ENCODE peak calls at places on chromosomes 13 and 19, in six cellular contexts. One of them, this sample, is unnamed.

GRCh38 chr19:47406711-47407416 is 12.5 kb downstream of the MEIS3 start:
- DNase-seq in IMR-90: no peak
- DNase-seq in H1: peak
- DNase-seq in mesendoderm: peak
- DNase-seq in neuronal stem cell: peak
- DNase-seq in mesenchymal stem cell: no peak
- DNase-seq in this sample: peak

GRCh38 chr19:42279148-42279901 is 10.3 kb downstream of the CIC start:
- DNase-seq in IMR-90: no peak
- DNase-seq in H1: no peak
- DNase-seq in mesendoderm: no peak
- DNase-seq in neuronal stem cell: no peak
- DNase-seq in mesenchymal stem cell: no peak
- DNase-seq in this sample: peak

GRCh38 chr13:75759531-75759930 is 123.4 kb downstream of the LMO7 start:
- DNase-seq in IMR-90: no peak
- DNase-seq in H1: no peak
- DNase-seq in mesendoderm: no peak
- DNase-seq in neuronal stem cell: no peak
- DNase-seq in mesenchymal stem cell: no peak
- DNase-seq in this sample: no peak

GRCh38 chr19:6226444-6227155 is 53.2 kb downstream of the MLLT1 start:
- DNase-seq in IMR-90: no peak
- DNase-seq in H1: no peak
- DNase-seq in mesendoderm: no peak
- DNase-seq in neuronal stem cell: no peak
- DNase-seq in mesenchymal stem cell: no peak
- DNase-seq in this sample: no peak

GRCh38 chr13:104422668-104423067 is 1356.5 kb upstream of the SLC10A2 start:
- DNase-seq in IMR-90: no peak
- DNase-seq in H1: no peak
- DNase-seq in mesendoderm: no peak
- DNase-seq in neuronal stem cell: no peak
- DNase-seq in mesenchymal stem cell: no peak
- DNase-seq in this sample: no peak

GRCh38 chr19:30733826-30734550 is 361.8 kb downstream of the ZNF536 start:
- DNase-seq in IMR-90: no peak
- DNase-seq in H1: no peak
- DNase-seq in mesendoderm: peak
- DNase-seq in neuronal stem cell: peak
- DNase-seq in mesenchymal stem cell: no peak
- DNase-seq in this sample: no peak

GRCh38 chr13:68056816-68057710 is 826.9 kb upstream of the PCDH9 start:
- DNase-seq in IMR-90: peak
- DNase-seq in H1: no peak
- DNase-seq in mesendoderm: peak
- DNase-seq in neuronal stem cell: no peak
- DNase-seq in mesenchymal stem cell: peak
- DNase-seq in this sample: no peak

GRCh38 chr19:10286803-10287737 is at the start of gene ICAM4:
- DNase-seq in IMR-90: peak
- DNase-seq in H1: peak
- DNase-seq in mesendoderm: peak
- DNase-seq in neuronal stem cell: no peak
- DNase-seq in mesenchymal stem cell: peak
- DNase-seq in this sample: peak

GRCh38 chr13:26257049-26257448 is 3.1 kb downstream of the CDK8 start:
- DNase-seq in IMR-90: no peak
- DNase-seq in H1: no peak
- DNase-seq in mesendoderm: no peak
- DNase-seq in neuronal stem cell: no peak
- DNase-seq in mesenchymal stem cell: no peak
- DNase-seq in this sample: no peak

GRCh38 chr13:110106726-110107125 is 200.2 kb downstream of the COL4A1 start:
- DNase-seq in IMR-90: no peak
- DNase-seq in H1: no peak
- DNase-seq in mesendoderm: no peak
- DNase-seq in neuronal stem cell: no peak
- DNase-seq in mesenchymal stem cell: no peak
- DNase-seq in this sample: peak

GRCh38 chr13:93963266-93964131 is 516.0 kb downstream of the DCT start:
- DNase-seq in IMR-90: peak
- DNase-seq in H1: no peak
- DNase-seq in mesendoderm: peak
- DNase-seq in neuronal stem cell: no peak
- DNase-seq in mesenchymal stem cell: peak
- DNase-seq in this sample: no peak

DNA sequence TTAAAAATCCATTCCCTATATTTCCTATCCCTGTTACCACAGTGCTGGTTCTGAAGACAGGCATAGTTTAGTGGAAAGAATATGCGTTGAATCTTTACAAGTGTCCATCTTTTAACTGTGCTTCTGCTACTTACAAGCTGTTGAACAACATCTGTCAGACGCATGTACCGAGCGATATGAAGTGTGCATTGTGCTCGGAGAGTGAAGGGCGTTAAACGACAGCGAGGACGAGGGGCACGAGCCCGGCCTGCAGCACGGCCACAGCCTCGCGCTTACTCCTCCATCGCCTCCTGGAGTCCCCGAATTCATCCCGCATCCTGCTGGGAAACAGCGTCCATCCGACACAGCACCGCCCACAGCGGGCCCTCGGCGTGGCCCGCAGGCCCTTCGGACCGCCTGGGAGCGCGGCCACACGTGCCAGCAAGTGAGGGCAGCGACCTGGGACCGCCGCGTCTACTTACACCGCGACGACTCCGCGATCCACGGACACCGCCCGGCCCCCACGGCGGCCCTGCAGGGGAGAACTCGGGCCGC is 512 bp downstream of the PCID2 start:
- DNase-seq in IMR-90: peak
- DNase-seq in H1: peak
- DNase-seq in mesendoderm: peak
- DNase-seq in neuronal stem cell: peak
- DNase-seq in mesenchymal stem cell: peak
- DNase-seq in this sample: peak
- H2BK15ac ChIP-seq in IMR-90: no peak
- H2BK15ac ChIP-seq in H1: peak
- H2BK15ac ChIP-seq in mesendoderm: no peak
- H2BK15ac ChIP-seq in neuronal stem cell: no peak
- H2BK15ac ChIP-seq in mesenchymal stem cell: peak
- H2BK15ac ChIP-seq in this sample: no peak

GRCh38 chr13:101449971-101450748 is 2.3 kb upstream of the ITGBL1 start:
- DNase-seq in IMR-90: peak
- DNase-seq in H1: no peak
- DNase-seq in mesendoderm: no peak
- DNase-seq in neuronal stem cell: no peak
- DNase-seq in mesenchymal stem cell: peak
- DNase-seq in this sample: no peak
- H3K9ac ChIP-seq in IMR-90: peak
- H3K9ac ChIP-seq in H1: no peak
- H3K9ac ChIP-seq in mesendoderm: no peak
- H3K9ac ChIP-seq in neuronal stem cell: no peak
- H3K9ac ChIP-seq in mesenchymal stem cell: peak
- H3K9ac ChIP-seq in this sample: no peak

GRCh38 chr13:44354322-44354721 is 19.3 kb upstream of the SERP2 start:
- DNase-seq in IMR-90: no peak
- DNase-seq in H1: no peak
- DNase-seq in mesendoderm: no peak
- DNase-seq in neuronal stem cell: no peak
- DNase-seq in mesenchymal stem cell: no peak
- DNase-seq in this sample: no peak
- H2BK15ac ChIP-seq in IMR-90: no peak
- H2BK15ac ChIP-seq in H1: no peak
- H2BK15ac ChIP-seq in mesendoderm: no peak
- H2BK15ac ChIP-seq in neuronal stem cell: no peak
- H2BK15ac ChIP-seq in mesenchymal stem cell: no peak
- H2BK15ac ChIP-seq in this sample: no peak

DNA sequence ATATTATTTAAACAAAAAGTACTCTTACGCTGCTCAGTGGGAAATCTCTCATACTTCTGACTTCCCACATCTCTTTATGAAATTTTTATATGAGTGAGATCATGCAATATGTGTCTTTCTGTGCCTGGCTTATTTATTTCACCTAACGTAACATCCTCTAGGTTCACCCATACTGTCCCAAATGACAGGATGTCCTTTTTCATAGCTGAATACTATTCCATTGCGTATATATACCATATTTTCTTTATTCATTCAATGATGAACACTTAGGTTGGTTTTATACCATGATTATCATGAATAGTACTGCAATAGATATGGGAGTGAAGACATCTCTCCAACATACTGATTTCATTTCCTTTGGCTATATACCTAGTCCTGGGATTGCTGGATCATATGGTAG is 57.8 kb upstream of the TPP2 start:
- DNase-seq in IMR-90: no peak
- DNase-seq in H1: no peak
- DNase-seq in mesendoderm: no peak
- DNase-seq in neuronal stem cell: no peak
- DNase-seq in mesenchymal stem cell: no peak
- DNase-seq in this sample: no peak
- H3K9ac ChIP-seq in IMR-90: no peak
- H3K9ac ChIP-seq in H1: no peak
- H3K9ac ChIP-seq in mesendoderm: no peak
- H3K9ac ChIP-seq in neuronal stem cell: no peak
- H3K9ac ChIP-seq in mesenchymal stem cell: no peak
- H3K9ac ChIP-seq in this sample: no peak

GRCh38 chr13:32208860-32209259 is 106.3 kb downstream of the ZAR1L start:
- DNase-seq in IMR-90: no peak
- DNase-seq in H1: no peak
- DNase-seq in mesendoderm: no peak
- DNase-seq in neuronal stem cell: no peak
- DNase-seq in mesenchymal stem cell: no peak
- DNase-seq in this sample: no peak

GRCh38 chr13:32205426-32206096 is 109.6 kb downstream of the ZAR1L start:
- DNase-seq in IMR-90: peak
- DNase-seq in H1: no peak
- DNase-seq in mesendoderm: peak
- DNase-seq in neuronal stem cell: no peak
- DNase-seq in mesenchymal stem cell: peak
- DNase-seq in this sample: no peak

GRCh38 chr13:32209670-32210069 is 105.5 kb downstream of the ZAR1L start:
- DNase-seq in IMR-90: peak
- DNase-seq in H1: no peak
- DNase-seq in mesendoderm: peak
- DNase-seq in neuronal stem cell: no peak
- DNase-seq in mesenchymal stem cell: peak
- DNase-seq in this sample: no peak

GRCh38 chr13:32203736-32204135 is 111.4 kb downstream of the ZAR1L start:
- DNase-seq in IMR-90: no peak
- DNase-seq in H1: no peak
- DNase-seq in mesendoderm: no peak
- DNase-seq in neuronal stem cell: no peak
- DNase-seq in mesenchymal stem cell: no peak
- DNase-seq in this sample: no peak

DNA sequence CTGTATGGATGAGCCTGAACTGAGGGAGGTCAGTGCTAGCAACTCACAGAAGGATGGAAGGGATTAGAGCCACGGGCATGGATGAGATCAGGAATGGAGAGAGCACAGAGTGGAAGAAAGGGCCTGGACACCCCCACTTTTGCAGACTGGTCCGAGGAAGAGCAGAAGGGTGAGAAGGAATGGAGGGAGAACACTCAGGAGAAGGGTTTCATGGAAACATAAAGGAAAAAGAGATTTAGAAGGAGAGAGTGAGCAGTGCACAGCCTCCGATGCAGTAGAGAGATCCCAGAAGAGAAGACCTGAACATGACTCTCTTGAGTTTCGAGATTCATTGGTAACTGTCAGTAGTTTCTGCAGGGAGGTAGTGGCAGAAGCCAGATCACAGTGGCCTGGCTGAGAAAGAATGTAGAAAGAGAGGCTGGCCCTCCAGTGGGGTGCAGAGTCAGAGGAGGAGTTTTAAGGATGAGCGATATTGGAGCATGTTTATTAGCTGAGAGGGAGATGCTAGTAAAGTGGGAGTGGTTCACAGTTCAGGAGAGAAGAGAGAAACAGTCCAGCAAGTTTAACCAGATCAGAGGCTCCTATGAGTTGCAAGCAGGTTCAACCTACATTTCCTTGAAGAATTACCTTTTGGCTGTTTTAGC is 108.9 kb downstream of the ZAR1L start:
- DNase-seq in IMR-90: peak
- DNase-seq in H1: no peak
- DNase-seq in mesendoderm: no peak
- DNase-seq in neuronal stem cell: no peak
- DNase-seq in mesenchymal stem cell: peak
- DNase-seq in this sample: no peak
- H2BK15ac ChIP-seq in IMR-90: peak
- H2BK15ac ChIP-seq in H1: no peak
- H2BK15ac ChIP-seq in mesendoderm: no peak
- H2BK15ac ChIP-seq in neuronal stem cell: no peak
- H2BK15ac ChIP-seq in mesenchymal stem cell: no peak
- H2BK15ac ChIP-seq in this sample: no peak

DNA sequence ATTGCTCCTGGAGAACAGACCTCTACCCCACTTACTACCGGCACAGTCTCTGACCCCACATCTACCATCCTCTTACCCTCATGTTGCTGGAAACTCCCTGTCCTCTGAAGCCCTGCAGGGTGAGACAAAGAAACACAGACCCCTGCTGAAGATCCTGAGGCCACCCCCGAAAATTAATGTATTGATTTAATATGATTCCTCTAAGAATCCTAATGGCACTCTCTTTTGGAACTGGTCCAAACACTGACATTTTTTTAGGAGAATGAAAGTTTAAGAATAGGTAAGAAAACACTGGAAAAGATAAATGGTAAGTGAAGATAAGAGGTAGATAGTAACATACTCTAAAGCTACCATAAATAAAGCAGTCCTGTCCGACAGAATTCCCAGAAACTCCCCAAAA is 5.3 kb downstream of the DMKN start:
- DNase-seq in IMR-90: no peak
- DNase-seq in H1: no peak
- DNase-seq in mesendoderm: no peak
- DNase-seq in neuronal stem cell: no peak
- DNase-seq in mesenchymal stem cell: no peak
- DNase-seq in this sample: no peak
- H3K9ac ChIP-seq in IMR-90: no peak
- H3K9ac ChIP-seq in H1: no peak
- H3K9ac ChIP-seq in mesendoderm: peak
- H3K9ac ChIP-seq in neuronal stem cell: no peak
- H3K9ac ChIP-seq in mesenchymal stem cell: no peak
- H3K9ac ChIP-seq in this sample: no peak

This sample was measured in H9.